ENCODE peak calls at places on chromosome 3, in seven cellular contexts. W is tibial nerve; Q is heart left ventricle; D is ovary; U is neuronal stem cell; J is esophagus muscularis mucosa; G is CD8-positive, alpha-beta memory T cell. R is an unnamed sample. For H3K36me3 and H3K4me1, the result is how much of the 10 kb centered on the place peaks cover.

GRCh38 chr3:10511809-10512494 is 6.6 kb upstream of the ATP2B2 start:
- DNase-seq in D (no peak), W (no peak), G (peak), U (no peak), Q (no peak), J (no peak), R (no peak)

GRCh38 chr3:180913582-180914404 is 1.3 kb downstream of the FXR1 start:
- DNase-seq in J (no peak), G (no peak), W (no peak), D (no peak), U (no peak), Q (no peak), R (no peak)

GRCh38 chr3:107685383-107685782 is 162.6 kb downstream of the BBX start:
- DNase-seq in G (no peak), Q (no peak), U (no peak), W (no peak), D (no peak), J (no peak), R (no peak)

GRCh38 chr3:155302476-155302875 is 9.0 kb upstream of the STRIT1 start:
- DNase-seq in D (no peak), J (no peak), W (no peak), U (no peak), Q (no peak), G (no peak), R (no peak)

GRCh38 chr3:146065573-146066006 is 95.4 kb downstream of the PLOD2 start:
- DNase-seq in D (no peak), W (peak), G (no peak), J (no peak), Q (no peak), U (peak), R (peak)

GRCh38 chr3:98961161-98962155 is 60.0 kb upstream of the DCBLD2 start:
- DNase-seq in U (no peak), G (no peak), D (no peak), J (no peak), W (no peak), Q (no peak), R (no peak)

GRCh38 chr3:177041021-177041729 is 156.1 kb downstream of the TBL1XR1 start:
- DNase-seq in D (no peak), W (peak), U (no peak), J (peak), Q (peak), G (no peak), R (no peak)

GRCh38 chr3:46848271-46849097 is 14.8 kb downstream of the MYL3 start:
- DNase-seq in Q (peak), D (peak), U (no peak), J (no peak), G (peak), W (no peak), R (peak)

GRCh38 chr3:50671331-50671730 is 3.4 kb upstream of the DOCK3 start:
- DNase-seq in G (no peak), U (no peak), J (peak), Q (no peak), D (no peak), W (no peak), R (no peak)

DNA sequence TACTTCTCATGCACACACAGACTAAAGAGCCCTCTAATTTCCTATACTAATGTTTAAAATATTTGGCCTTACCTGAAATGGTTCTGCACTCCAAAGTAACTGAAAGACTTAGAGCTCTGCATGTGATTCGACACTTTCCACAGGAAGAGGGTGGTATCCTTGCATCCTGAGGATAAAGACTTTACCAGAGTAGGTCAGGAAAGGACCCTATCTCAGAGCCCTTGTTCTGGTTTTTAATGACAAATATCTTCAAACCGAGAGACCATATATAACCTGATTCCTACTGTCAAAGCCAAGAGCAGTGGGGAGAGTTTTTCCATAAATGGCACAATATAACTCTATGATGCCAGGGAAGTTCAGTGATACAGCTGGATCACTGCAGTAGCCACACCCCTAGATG is at the start of gene GP5:
- DNase-seq in U (no peak), W (no peak), J (no peak), Q (no peak), G (no peak), D (no peak), R (no peak)
- H3K4me3 ChIP-seq in U (no peak), W (peak), J (peak), Q (no peak), G (peak), D (no peak), R (peak)

DNA sequence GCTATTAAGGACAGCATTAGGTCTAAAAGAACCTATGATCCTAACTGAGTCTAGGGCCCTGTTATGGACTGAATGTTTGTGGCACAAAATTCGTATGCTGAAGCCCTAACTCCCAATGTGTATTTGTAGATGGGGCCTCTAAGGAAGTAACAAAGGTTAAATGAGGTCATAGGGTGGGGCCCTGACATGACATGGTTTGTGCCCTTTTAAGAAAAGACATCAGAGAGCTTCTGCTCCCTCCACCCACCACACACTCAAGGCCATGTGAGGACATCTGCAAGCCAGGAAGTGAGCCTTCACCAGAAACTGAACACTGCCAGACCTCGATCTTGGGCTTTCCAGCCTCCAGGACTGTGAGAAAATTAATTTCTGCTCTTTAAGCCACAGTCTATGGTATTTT is 49.2 kb downstream of the PHC3 start:
- DNase-seq in U (no peak), W (no peak), J (no peak), D (no peak), Q (no peak), G (no peak), R (no peak)
- H3K36me3 ChIP-seq in U (under half), W (under half), J (half or more), D (under half), Q (half or more), G (under half), R (under half)

GRCh38 chr3:129594907-129595390 is 11.5 kb downstream of the PLXND1 start:
- DNase-seq in J (no peak), D (no peak), W (no peak), U (no peak), Q (no peak), G (no peak), R (no peak)

GRCh38 chr3:129593595-129594339 is 12.7 kb downstream of the PLXND1 start:
- DNase-seq in U (no peak), J (no peak), Q (no peak), W (no peak), D (no peak), G (peak), R (no peak)

GRCh38 chr3:129591932-129592331 is 14.5 kb downstream of the PLXND1 start:
- DNase-seq in Q (no peak), D (no peak), W (no peak), G (no peak), J (no peak), U (no peak), R (no peak)

GRCh38 chr3:129593230-129593594 is 13.3 kb downstream of the PLXND1 start:
- DNase-seq in U (no peak), G (no peak), W (no peak), J (no peak), D (no peak), Q (no peak), R (no peak)

DNA sequence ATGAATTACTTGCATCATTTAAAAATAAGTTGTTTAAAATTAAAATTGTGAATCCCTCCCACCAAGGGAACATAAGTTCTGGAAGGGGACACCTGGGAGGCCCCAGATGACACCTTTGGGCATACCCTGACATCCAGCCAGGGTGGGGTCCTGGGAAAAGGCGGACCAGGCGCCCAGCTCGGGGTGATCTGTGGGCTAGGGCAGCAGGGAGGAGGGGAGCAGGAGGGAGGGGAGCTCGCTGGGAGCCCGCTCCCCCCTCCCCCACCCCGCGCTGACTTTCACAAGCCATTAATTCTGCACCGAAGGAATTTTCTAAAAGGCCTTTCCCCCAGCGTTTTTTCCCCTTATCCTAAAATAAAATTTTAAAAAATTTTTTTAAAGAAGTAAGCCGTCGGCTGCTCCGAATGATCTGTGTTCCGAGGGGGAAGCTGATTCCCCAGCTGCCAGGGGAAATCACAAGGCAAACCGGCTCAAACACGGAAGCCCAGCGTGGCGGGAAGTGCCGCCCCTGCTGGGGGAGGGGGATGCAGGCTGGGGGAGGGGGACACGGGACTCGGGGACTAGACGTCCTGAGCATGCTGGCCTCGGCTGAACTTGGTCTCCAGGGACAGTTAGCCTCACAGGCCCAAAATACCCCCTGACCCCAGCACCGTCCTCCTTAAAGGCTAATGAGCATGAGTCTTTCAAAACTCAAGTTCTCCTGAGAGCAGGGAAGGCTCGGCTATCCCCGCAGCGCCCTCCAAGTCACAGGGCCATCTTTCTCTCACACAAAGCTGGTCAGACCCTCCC is 13.9 kb downstream of the PLXND1 start:
- DNase-seq in G (no peak), W (peak), J (no peak), Q (peak), D (peak), U (no peak), R (no peak)
- H3K4me1 ChIP-seq in G (under half), W (half or more), J (half or more), Q (half or more), D (under half), U (under half), R (under half)

DNA sequence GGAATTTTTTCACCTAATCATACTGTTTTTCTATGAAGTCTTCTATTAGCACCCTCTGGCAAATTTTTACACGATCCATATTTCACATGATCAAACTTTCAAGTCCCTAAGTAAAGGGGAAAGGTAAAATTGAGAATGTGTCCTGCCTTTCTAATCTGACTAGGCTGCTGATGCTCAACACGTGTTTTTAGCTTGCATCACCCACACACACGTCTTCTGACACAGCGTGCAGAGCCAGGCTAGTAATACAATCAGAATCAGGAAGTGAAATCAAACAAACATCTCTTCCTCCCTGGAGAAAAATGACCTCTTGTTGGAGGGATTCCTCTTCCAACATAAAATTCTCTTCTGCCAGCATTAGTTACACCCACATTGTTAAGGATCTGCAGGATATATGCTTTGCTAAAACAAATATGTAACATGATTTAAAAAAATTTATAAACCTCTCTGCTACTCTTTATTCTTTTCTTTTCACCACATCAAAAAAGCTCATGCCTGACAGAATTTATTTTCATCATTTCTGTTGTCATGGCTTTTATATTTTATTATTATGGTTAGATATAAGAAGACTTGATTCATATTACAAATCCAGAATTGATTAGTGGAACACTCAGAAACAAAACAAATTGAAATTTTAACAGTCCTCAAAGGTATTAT is 122.4 kb downstream of the RAP2B start:
- DNase-seq in Q (peak), G (peak), J (no peak), U (no peak), D (no peak), W (peak), R (no peak)
- H3K4me3 ChIP-seq in Q (no peak), G (no peak), J (no peak), U (no peak), D (no peak), W (no peak), R (no peak)

GRCh38 chr3:33681667-33682066 is 36.4 kb downstream of the CLASP2 start:
- DNase-seq in U (no peak), G (no peak), J (no peak), W (no peak), D (no peak), Q (no peak), R (no peak)
- H3K36me3 ChIP-seq in U (under half), G (under half), J (under half), W (under half), D (under half), Q (under half), R (under half)

DNA sequence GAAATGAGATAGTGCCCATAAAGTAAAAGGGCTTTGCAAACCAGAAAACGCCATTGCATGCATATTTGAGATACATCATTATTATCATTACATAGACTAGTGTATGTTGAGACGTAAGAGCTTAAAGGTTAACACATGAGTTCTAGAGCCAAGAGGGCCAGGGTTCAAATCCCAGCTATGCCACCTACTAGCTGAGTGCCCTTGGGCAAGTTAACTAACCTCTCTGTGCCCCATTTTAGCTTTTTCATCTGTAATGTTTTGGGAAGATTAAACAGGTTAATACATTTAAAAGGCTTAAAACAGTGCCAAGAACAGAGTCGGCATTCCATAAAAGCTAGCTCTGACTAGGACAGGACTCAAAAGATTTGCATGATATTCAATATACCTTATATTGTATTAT is 22.8 kb downstream of the IQSEC1 start:
- DNase-seq in J (no peak), D (no peak), G (no peak), U (no peak), Q (no peak), W (no peak), R (no peak)
- H3K4me1 ChIP-seq in J (under half), D (under half), G (under half), U (under half), Q (under half), W (under half), R (under half)

GRCh38 chr3:40458473-40458872 is 1.3 kb downstream of the RPL14 start:
- DNase-seq in U (no peak), Q (no peak), J (no peak), W (no peak), G (no peak), D (no peak), R (no peak)
- H3K4me3 ChIP-seq in U (no peak), Q (no peak), J (peak), W (no peak), G (peak), D (peak), R (no peak)

R was measured in iPS DF 6.9.